ENCODE peak calls at places on chromosomes 6 and 20, in six cellular contexts. I is HFFc6, U is WTC11, T is H9, L is pancreas, M is A549. G is an unnamed sample.

GRCh38 chr20:53287357-53288042 is 306.1 kb downstream of the ZNF217 start:
- DNase-seq in M (no peak), U (no peak), T (no peak), I (no peak), L (no peak), G (no peak)

GRCh38 chr20:48064929-48065328 is 279.6 kb upstream of the SULF2 start:
- DNase-seq in L (no peak), M (no peak), T (no peak), I (peak), U (no peak), G (no peak)

GRCh38 chr6:113970808-113971676 is at the start of gene HDAC2:
- DNase-seq in T (peak), L (peak), M (peak), U (peak), I (peak), G (peak)

GRCh38 chr20:34525342-34525708 is 9.1 kb downstream of the DYNLRB1 start:
- DNase-seq in U (no peak), L (no peak), I (peak), M (no peak), T (no peak), G (no peak)

GRCh38 chr6:70725817-70726413 is 58.2 kb downstream of the SMAP1 start:
- DNase-seq in M (no peak), U (no peak), T (no peak), I (no peak), L (no peak), G (no peak)

GRCh38 chr6:11036977-11037430 is 7.1 kb downstream of the ELOVL2 start:
- DNase-seq in M (no peak), I (no peak), U (no peak), L (no peak), T (no peak), G (no peak)

GRCh38 chr20:35648836-35649235 is 15.9 kb downstream of the CPNE1 start:
- DNase-seq in I (no peak), L (no peak), T (no peak), M (no peak), U (no peak), G (no peak)

GRCh38 chr6:121652726-121653623 is 217.5 kb downstream of the GJA1 start:
- DNase-seq in T (no peak), U (no peak), I (peak), L (no peak), M (peak), G (peak)

GRCh38 chr6:29789176-29789575 is 38.4 kb upstream of the HLA-G start:
- DNase-seq in M (no peak), I (no peak), U (no peak), L (no peak), T (no peak), G (no peak)

GRCh38 chr6:42498473-42499128 is 46.9 kb upstream of the TRERF1 start:
- DNase-seq in T (peak), I (no peak), M (no peak), U (peak), L (no peak), G (no peak)

DNA sequence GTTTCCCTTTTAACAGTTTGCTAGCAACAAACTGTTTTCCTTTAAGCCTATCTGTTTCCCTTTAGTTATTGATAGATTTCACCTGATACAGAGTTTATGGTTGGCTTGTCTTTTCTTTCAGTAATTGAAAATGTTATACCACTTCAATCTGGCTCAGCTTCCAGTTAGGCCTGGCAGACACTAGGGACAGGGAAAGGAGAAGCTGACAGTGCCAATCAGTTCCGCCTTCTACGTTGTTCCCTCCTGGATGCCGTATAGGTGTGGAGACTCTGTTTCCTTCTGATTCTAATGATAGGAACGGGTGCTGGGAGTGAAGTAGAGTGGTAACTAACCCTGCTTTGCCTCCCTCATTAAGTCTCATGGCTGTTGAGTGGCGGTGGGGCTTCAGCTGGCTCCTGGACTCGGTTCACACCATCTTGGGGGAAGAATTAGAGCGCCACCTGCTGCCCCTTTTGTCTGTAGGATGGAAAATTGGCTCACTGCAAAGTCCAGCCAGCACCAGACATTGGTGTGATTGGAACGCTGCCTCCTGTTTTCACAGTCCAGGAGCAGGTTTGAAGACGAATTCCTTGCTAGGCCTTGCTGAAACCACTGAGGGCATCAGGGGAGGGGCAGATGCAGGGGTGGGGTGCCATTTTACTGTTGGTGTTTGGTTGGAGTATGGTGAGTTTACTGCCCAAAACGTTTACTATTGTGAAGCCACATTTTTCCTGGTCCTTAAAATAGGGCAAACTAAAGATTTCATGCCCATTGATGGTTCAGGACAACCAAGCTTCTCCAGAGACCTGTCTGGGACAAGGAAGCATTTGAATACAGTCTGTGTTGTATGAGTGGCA is 1729.5 kb downstream of the GRIK2 start:
- DNase-seq in U (peak), L (peak), T (peak), I (peak), M (no peak), G (no peak)
- TF ChIP-seq CTCF in U (peak), L (no peak), T (peak), I (peak), M (peak), G (no peak)

GRCh38 chr6:166240889-166241288 is 67.3 kb downstream of the PRR18 start:
- DNase-seq in M (no peak), T (peak), I (no peak), U (no peak), L (no peak), G (no peak)

GRCh38 chr6:166245148-166245547 is 63.0 kb downstream of the PRR18 start:
- DNase-seq in L (no peak), I (no peak), U (no peak), M (no peak), T (no peak), G (no peak)

GRCh38 chr6:166244353-166245045 is 63.7 kb downstream of the PRR18 start:
- DNase-seq in M (no peak), L (no peak), T (no peak), U (no peak), I (no peak), G (no peak)

GRCh38 chr6:166242888-166243287 is 65.3 kb downstream of the PRR18 start:
- DNase-seq in U (no peak), I (no peak), L (no peak), T (no peak), M (no peak), G (no peak)

GRCh38 chr6:166241974-166242373 is 66.2 kb downstream of the PRR18 start:
- DNase-seq in U (no peak), T (no peak), M (no peak), I (no peak), L (no peak), G (no peak)
- TF ChIP-seq CTCF in U (no peak), T (peak), M (no peak), I (no peak), L (no peak), G (no peak)

GRCh38 chr6:34272022-34272926 is 23.5 kb upstream of the SMIM29 start:
- DNase-seq in M (peak), I (no peak), L (no peak), T (peak), U (peak), G (no peak)
- TF ChIP-seq CTCF in M (no peak), I (peak), L (no peak), T (peak), U (no peak), G (no peak)

GRCh38 chr20:25247100-25247665 is 702 bp upstream of the PYGB start:
- DNase-seq in T (peak), M (peak), I (peak), U (peak), L (peak), G (no peak)
- TF ChIP-seq CTCF in T (peak), M (peak), I (peak), U (no peak), L (no peak), G (peak)

GRCh38 chr6:111843347-111844147 is 29.7 kb downstream of the FYN start:
- DNase-seq in I (no peak), L (no peak), T (no peak), U (no peak), M (no peak), G (no peak)

GRCh38 chr6:111845441-111845871 is 27.8 kb downstream of the FYN start:
- DNase-seq in U (no peak), I (no peak), L (no peak), T (no peak), M (no peak), G (no peak)

GRCh38 chr6:111844376-111844775 is 28.9 kb downstream of the FYN start:
- DNase-seq in T (no peak), L (no peak), U (no peak), M (no peak), I (no peak), G (no peak)

GRCh38 chr6:111846061-111846460 is 27.2 kb downstream of the FYN start:
- DNase-seq in M (no peak), T (no peak), I (no peak), L (no peak), U (no peak), G (no peak)

DNA sequence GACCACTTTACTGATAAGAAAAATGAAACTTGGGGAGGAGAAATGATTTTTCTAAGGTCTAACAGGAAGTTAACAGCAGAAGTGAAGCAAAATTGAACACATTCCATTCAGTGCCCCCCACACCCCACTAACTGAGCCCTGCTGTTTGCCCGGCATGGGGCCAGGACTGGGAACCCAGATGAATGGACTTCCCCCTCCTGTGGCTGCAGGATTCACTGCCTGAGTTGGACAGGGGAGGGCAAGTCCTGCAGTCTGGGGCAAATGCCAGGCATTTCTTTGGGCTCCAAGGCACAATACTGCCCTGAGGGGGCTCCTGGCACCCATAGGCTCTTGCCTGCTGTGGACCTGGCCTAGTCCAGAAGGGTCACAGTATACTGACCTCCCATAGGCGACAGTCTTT is 28.3 kb downstream of the FYN start:
- DNase-seq in I (no peak), U (peak), T (peak), M (no peak), L (no peak), G (no peak)
- TF ChIP-seq CTCF in I (peak), U (no peak), T (peak), M (no peak), L (no peak), G (no peak)

DNA sequence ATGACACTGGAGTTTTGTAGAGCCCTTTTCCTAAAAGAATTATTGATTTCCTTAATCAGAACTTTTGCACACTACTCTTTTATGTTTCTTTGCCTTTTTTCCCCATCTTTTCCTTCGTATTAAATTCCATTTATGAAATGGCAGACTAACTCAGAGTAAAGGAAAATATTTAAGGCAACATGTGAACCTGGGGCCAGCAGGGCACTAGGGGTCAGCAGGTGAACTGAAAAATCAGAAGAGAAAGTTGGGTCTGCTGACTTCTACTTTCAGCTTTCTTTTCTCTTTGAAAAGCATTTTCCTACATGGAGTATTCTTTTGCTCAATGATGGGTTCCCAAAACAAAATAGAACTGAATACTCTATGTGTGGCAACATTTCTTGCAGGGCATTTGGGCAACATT is 226.6 kb upstream of the EXOC2 start:
- DNase-seq in L (no peak), U (no peak), M (no peak), I (no peak), T (no peak), G (no peak)
- TF ChIP-seq CTCF in L (no peak), U (no peak), M (no peak), I (no peak), T (no peak), G (no peak)